ENCODE peak calls at places on chromosomes 1 and 21, in four cellular contexts. R is NCI-H1417 treated with DMSO at 0.1 percent for 48 hours, H is GM13977, P is GM12864. G is an unnamed sample.

GRCh38 chr1:201575912-201576311 is 37.0 kb downstream of the NAV1 start:
- DNase-seq in P (no peak), R (no peak), H (no peak), G (no peak)

GRCh38 chr21:41783476-41784150 is 16.8 kb upstream of the RIPK4 start:
- DNase-seq in R (peak; percentile 80), P (no peak), H (no peak), G (no peak)

GRCh38 chr21:44875341-44875740 is 1.9 kb upstream of the PTTG1IP start:
- DNase-seq in P (no peak), H (no peak), R (no peak), G (no peak)

GRCh38 chr1:193036337-193037047 is 22.7 kb downstream of the UCHL5 start:
- DNase-seq in P (no peak), R (no peak), H (no peak), G (no peak)

GRCh38 chr1:2088434-2088833 is 38.2 kb downstream of the PRKCZ start:
- DNase-seq in R (no peak), P (no peak), H (no peak), G (no peak)

GRCh38 chr21:37005548-37006242 is 807 bp upstream of the RIPPLY3 start:
- DNase-seq in R (no peak), H (no peak), P (no peak), G (no peak)

GRCh38 chr1:204478166-204478899 is 16.3 kb downstream of the PIK3C2B start:
- DNase-seq in H (no peak), P (no peak), R (no peak), G (no peak)

GRCh38 chr1:168709896-168710305 is 19.1 kb downstream of the DPT start:
- DNase-seq in R (no peak), H (no peak), P (no peak), G (no peak)

GRCh38 chr1:2294033-2294640 is 66.0 kb downstream of the SKI start:
- DNase-seq in R (no peak), P (no peak), H (no peak), G (no peak)

GRCh38 chr1:192592981-192593683 is 17.6 kb downstream of the RGS1 start:
- DNase-seq in H (no peak), R (no peak), P (no peak), G (no peak)

G was measured in SIG-M5.